ENCODE peak calls at places on chromosomes 2 and 18, in four cellular contexts. R, G, S and C are unnamed samples. For H3K4me1, the result is how much of the 10 kb centered on the place peaks cover.

GRCh38 chr2:85796549-85797262 is 42.9 kb downstream of the ATOH8 start:
- DNase-seq in R (peak), G (no peak), S (peak), C (peak)

GRCh38 chr2:950627-950992 is at the start of gene SNTG2:
- DNase-seq in R (peak), G (no peak), S (no peak), C (no peak)

GRCh38 chr18:2979871-2980606 is 32.9 kb downstream of the LPIN2 start:
- DNase-seq in R (no peak), G (peak), S (no peak), C (no peak)

GRCh38 chr2:167355796-167356195 is 467.5 kb downstream of the XIRP2 start:
- DNase-seq in R (no peak), G (no peak), S (no peak), C (no peak)

GRCh38 chr2:84889332-84889731 is 8.4 kb upstream of the TRABD2A start:
- DNase-seq in R (no peak), G (no peak), S (no peak), C (no peak)

GRCh38 chr2:157492189-157492773 is 48.4 kb upstream of the CYTIP start:
- DNase-seq in R (peak), G (peak), S (peak), C (peak)

GRCh38 chr2:239939736-239940483 is 85.2 kb downstream of the NDUFA10 start:
- DNase-seq in R (no peak), G (peak), S (peak), C (peak)

GRCh38 chr18:35456181-35456850 is 41.4 kb downstream of the INO80C start:
- DNase-seq in R (no peak), G (no peak), S (no peak), C (no peak)

GRCh38 chr2:20241973-20242726 is 17.2 kb upstream of the SDC1 start:
- DNase-seq in R (peak), G (no peak), S (no peak), C (no peak)

GRCh38 chr2:113114996-113115395 is 12.4 kb upstream of the IL1RN start:
- DNase-seq in R (no peak), G (no peak), S (no peak), C (no peak)

GRCh38 chr2:160210599-160211138 is 10.6 kb upstream of the ITGB6 start:
- DNase-seq in R (peak), G (peak), S (peak), C (peak)

GRCh38 chr2:186346216-186346615 is 139.8 kb upstream of the ZC3H15 start:
- DNase-seq in R (no peak), G (no peak), S (no peak), C (no peak)

GRCh38 chr2:235983016-235983415 is 185.2 kb downstream of the GBX2 start:
- DNase-seq in R (no peak), G (no peak), S (no peak), C (no peak)
- H3K27ac ChIP-seq in R (no peak), G (no peak), S (no peak), C (no peak)

DNA sequence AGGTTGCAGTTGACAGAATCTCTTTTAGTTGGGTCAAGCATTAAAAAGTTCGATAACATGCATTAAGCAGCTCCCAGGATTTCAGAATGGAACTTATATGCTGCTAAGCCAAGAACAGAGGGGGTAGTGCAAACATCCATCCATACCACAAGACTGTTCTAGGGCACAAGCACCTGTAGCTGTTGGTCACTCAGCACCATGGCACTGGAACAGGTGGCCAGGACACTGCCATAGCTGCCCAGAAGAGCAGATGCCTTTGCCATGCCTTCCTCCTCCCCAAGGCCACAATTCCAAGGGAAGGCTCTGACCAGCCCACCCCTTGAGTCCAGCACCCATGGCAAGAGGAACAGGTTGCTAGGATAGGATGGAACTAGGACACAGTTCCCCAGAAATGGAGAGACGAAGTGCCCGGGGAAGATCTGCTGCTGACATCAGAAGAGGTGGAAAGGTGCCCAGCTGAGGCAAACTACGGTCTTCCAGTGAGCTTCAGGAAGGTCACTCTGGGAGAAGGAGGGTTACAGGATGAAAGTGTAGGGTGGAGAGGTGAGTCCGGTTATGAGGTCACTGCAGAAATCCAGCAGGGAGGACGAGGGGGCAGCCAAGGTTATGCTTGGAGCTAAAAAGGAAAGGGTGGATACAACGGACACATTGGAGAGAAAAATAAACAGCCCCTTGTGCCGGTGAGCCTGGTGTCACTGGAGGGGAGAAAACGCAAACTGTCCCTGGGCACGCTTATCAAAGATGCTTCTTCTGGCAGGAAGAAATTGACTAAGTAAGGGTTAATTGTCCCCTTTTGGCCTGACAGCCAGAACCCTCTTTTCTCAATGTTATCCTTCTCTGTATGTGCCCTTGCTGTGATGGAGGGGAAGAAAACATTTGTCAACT is 41.9 kb downstream of the C1QL2 start:
- DNase-seq in R (no peak), G (no peak), S (no peak), C (no peak)
- H3K4me1 ChIP-seq in R (under half), G (under half), S (under half), C (under half)

GRCh38 chr18:9870431-9871023 is 15.2 kb upstream of the TXNDC2 start:
- DNase-seq in R (no peak), G (no peak), S (no peak), C (no peak)
- H3K27ac ChIP-seq in R (no peak), G (no peak), S (no peak), C (no peak)

DNA sequence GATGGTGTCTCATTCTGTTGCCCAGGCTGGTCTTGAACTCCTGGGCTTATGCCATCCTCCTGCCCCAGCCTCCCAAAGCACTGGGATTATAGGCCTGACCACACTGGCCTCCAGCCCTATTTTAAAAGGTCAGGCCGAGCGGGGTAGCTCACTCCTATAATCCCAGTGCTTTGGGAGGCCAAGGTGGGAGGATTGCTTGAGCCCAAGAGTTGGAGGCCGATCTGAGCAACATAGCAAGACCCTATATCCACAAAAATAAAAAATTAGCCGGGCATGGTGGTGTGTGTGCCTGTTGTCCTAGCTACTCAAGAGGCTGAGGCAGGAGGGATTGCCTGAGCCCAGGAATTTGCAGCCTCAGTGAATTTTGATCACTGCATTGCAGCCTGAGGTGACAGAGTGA is 3.9 kb downstream of the CAB39 start:
- DNase-seq in R (no peak), G (no peak), S (no peak), C (no peak)
- H3K4me1 ChIP-seq in R (under half), G (half or more), S (half or more), C (under half)

GRCh38 chr2:105384861-105385260 is 14.0 kb downstream of the FHL2 start:
- DNase-seq in R (no peak), G (no peak), S (no peak), C (no peak)

GRCh38 chr2:105382177-105382576 is 16.7 kb downstream of the FHL2 start:
- DNase-seq in R (no peak), G (no peak), S (no peak), C (no peak)

GRCh38 chr2:105381119-105381668 is 17.7 kb downstream of the FHL2 start:
- DNase-seq in R (no peak), G (no peak), S (no peak), C (no peak)

GRCh38 chr2:105384216-105384615 is 14.6 kb downstream of the FHL2 start:
- DNase-seq in R (no peak), G (no peak), S (no peak), C (no peak)

GRCh38 chr2:105383456-105383855 is 15.4 kb downstream of the FHL2 start:
- DNase-seq in R (no peak), G (no peak), S (no peak), C (no peak)
- H3K27ac ChIP-seq in R (no peak), G (no peak), S (no peak), C (no peak)